ENCODE peak calls at places on chromosomes 11 and 22, in seven cellular contexts. N is PC-3; Q is IMR-90; G is adrenal gland; T is naive thymus-derived CD4-positive, alpha-beta T cell; V is lower lobe of right lung; Y is effector memory CD4-positive, alpha-beta T cell. H is an unnamed sample. For H3K4me1, the result is how much of the 10 kb centered on the place peaks cover.

GRCh38 chr22:50599816-50600454 is 658 bp upstream of the MAPK8IP2 start:
- DNase-seq in Y (peak), V (no peak), T (peak), N (peak), Q (no peak), G (peak), H (peak)

GRCh38 chr22:46233231-46233630 is 16.9 kb downstream of the CDPF1 start:
- DNase-seq in T (no peak), G (peak), V (no peak), Y (no peak), N (peak), Q (peak), H (no peak)

GRCh38 chr11:120883404-120884135 is 140.3 kb upstream of the TBCEL start:
- DNase-seq in T (no peak), G (peak), Q (peak), N (peak), Y (no peak), V (no peak), H (no peak)

GRCh38 chr22:41873391-41873790 is 40.5 kb downstream of the SREBF2 start:
- DNase-seq in G (peak), Y (no peak), T (no peak), Q (no peak), V (no peak), N (no peak), H (peak)

GRCh38 chr22:17098379-17098819 is 13.6 kb downstream of the IL17RA start:
- DNase-seq in Q (no peak), N (no peak), V (peak), Y (no peak), G (no peak), T (no peak), H (peak)

GRCh38 chr11:118883368-118884071 is at the start of gene CXCR5:
- DNase-seq in N (no peak), Q (peak), Y (no peak), V (no peak), G (peak), T (no peak), H (peak)

GRCh38 chr11:62438641-62439040 is 19.8 kb downstream of the SCGB1A1 start:
- DNase-seq in T (no peak), N (no peak), Y (no peak), V (no peak), Q (no peak), G (no peak), H (no peak)

GRCh38 chr11:128226106-128226716 is 361.1 kb downstream of the ETS1 start:
- DNase-seq in T (no peak), N (no peak), V (no peak), Q (no peak), Y (no peak), G (no peak), H (no peak)

GRCh38 chr22:47192106-47192650 is 429.7 kb downstream of the TBC1D22A start:
- DNase-seq in T (peak), G (no peak), Q (no peak), N (no peak), Y (no peak), V (peak), H (no peak)

GRCh38 chr11:33366918-33367317 is 109.7 kb downstream of the HIPK3 start:
- DNase-seq in Y (no peak), G (no peak), V (no peak), Q (no peak), T (no peak), N (no peak), H (no peak)

GRCh38 chr22:22144858-22145257 is 99.7 kb upstream of the VPREB1 start:
- DNase-seq in T (no peak), Y (no peak), N (peak), Q (peak), G (no peak), V (no peak), H (no peak)

GRCh38 chr11:119741369-119742262 is 12.6 kb upstream of the NECTIN1 start:
- DNase-seq in Y (peak), V (peak), Q (no peak), G (peak), T (peak), N (peak), H (peak)

GRCh38 chr11:5364214-5364613 is 12.9 kb downstream of the OR51B6 start:
- DNase-seq in Q (peak), G (no peak), T (no peak), N (no peak), Y (no peak), V (no peak), H (no peak)

GRCh38 chr11:57353461-57354251 is 15.5 kb downstream of the P2RX3 start:
- DNase-seq in N (no peak), Y (no peak), V (no peak), T (no peak), G (no peak), Q (no peak), H (no peak)

GRCh38 chr11:125375146-125375545 is 120.9 kb downstream of the FEZ1 start:
- DNase-seq in Y (no peak), Q (no peak), G (no peak), N (no peak), T (no peak), V (no peak), H (no peak)

DNA sequence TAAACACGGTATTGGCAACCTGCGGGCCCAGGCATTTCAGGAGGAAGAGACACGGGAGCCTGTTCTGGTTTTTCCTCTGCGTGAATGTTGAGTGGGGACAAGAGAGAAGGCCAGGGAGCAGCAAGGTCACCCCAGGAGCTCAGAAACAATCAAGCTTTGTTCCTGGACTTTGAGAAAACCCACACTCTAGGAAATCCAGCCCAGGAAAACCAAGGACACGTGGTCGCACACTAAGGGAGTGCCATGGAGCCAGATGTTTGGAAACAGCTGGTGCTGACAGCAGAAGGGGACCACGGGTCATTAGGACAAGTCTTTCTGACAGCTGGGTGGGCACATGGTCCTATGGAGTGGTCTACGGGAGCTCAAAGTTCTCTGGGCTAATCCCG is 44.1 kb downstream of the MYH9 start:
- DNase-seq in V (no peak), N (no peak), Y (no peak), T (no peak), Q (no peak), G (no peak), H (no peak)
- H3K4me1 ChIP-seq in V (half or more), N (under half), Y (under half), T (half or more), Q (under half), G (under half), H (half or more)

GRCh38 chr11:84250834-84251613 is 964.9 kb upstream of the CCDC90B start:
- DNase-seq in Y (no peak), G (no peak), V (no peak), N (no peak), Q (no peak), T (no peak), H (no peak)
- H3K27ac ChIP-seq in Y (no peak), G (no peak), V (no peak), N (no peak), Q (no peak), T (no peak), H (no peak)

DNA sequence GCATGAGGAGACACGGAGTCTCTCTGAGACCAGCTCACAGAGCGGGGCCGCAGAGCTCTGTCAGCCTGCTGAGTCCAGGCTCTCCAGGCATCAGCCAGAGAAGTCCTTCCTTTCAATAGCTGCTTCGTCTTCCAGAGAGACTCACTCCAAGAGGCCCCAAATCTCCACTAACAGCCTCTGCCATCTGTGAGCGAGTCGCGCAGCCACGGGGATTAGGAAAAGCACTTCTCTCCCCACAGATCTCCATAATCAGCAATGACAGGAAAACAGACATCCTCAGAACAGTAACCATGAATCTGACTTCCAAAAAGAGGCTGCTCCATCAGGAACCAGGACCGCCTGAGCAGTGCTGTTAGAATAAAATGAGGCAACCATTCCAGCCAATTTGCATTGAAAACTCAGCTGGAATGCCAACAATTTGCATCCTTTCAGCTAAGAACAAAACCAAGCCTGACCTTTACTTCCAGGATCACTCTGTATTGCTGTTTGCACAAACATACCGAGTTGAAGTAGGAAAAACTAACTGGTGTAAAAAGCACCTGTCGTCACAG is 65.4 kb downstream of the SMCO4 start:
- DNase-seq in Y (no peak), T (no peak), Q (peak), N (no peak), G (no peak), V (no peak), H (no peak)
- H3K4me3 ChIP-seq in Y (no peak), T (no peak), Q (no peak), N (no peak), G (no peak), V (no peak), H (no peak)

DNA sequence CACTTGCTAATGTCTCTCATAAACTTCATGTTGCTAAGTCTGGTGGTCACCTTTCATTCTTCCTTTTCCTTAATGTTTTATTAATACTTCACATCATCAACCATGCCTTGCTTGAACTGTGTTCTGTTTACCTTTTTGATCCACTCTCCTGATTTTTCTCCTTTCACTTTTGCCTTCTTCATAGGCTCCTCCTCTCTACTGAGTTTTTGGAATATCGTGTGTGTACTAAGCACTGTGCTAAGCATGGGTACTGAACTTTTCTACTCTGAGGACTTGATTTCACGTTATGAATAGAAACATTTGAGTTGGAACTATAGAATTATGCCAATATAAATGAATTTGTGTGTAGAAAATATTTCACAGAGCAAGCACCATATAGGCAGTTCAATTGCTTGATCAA is 90.6 kb downstream of the ATM start:
- DNase-seq in T (no peak), N (no peak), V (no peak), Y (no peak), G (no peak), Q (no peak), H (no peak)
- H3K4me1 ChIP-seq in T (under half), N (under half), V (under half), Y (under half), G (under half), Q (under half), H (under half)

GRCh38 chr11:68053117-68053516 is 14.3 kb downstream of the TCIRG1 start:
- DNase-seq in Y (no peak), Q (no peak), T (no peak), N (no peak), G (peak), V (no peak), H (no peak)
- H3K27ac ChIP-seq in Y (no peak), Q (no peak), T (no peak), N (no peak), G (no peak), V (no peak), H (no peak)

GRCh38 chr11:14422814-14423182 is 63.8 kb upstream of the RRAS2 start:
- DNase-seq in G (no peak), N (no peak), V (no peak), Y (no peak), T (no peak), Q (no peak), H (no peak)
- H3K4me3 ChIP-seq in G (no peak), N (peak), V (no peak), Y (no peak), T (no peak), Q (no peak), H (no peak)

GRCh38 chr11:96254087-96254486 is 88.9 kb downstream of the MAML2 start:
- DNase-seq in Y (no peak), N (no peak), V (no peak), G (peak), T (peak), Q (peak), H (peak)
- H3K4me1 ChIP-seq in Y (half or more), N (under half), V (half or more), G (under half), T (half or more), Q (under half), H (half or more)

GRCh38 chr11:65912840-65913239 is 6.0 kb downstream of the C11orf68 start:
- DNase-seq in Y (no peak), Q (peak), V (no peak), G (no peak), T (no peak), N (peak), H (no peak)
- H3K27ac ChIP-seq in Y (no peak), Q (peak), V (no peak), G (no peak), T (no peak), N (peak), H (no peak)

DNA sequence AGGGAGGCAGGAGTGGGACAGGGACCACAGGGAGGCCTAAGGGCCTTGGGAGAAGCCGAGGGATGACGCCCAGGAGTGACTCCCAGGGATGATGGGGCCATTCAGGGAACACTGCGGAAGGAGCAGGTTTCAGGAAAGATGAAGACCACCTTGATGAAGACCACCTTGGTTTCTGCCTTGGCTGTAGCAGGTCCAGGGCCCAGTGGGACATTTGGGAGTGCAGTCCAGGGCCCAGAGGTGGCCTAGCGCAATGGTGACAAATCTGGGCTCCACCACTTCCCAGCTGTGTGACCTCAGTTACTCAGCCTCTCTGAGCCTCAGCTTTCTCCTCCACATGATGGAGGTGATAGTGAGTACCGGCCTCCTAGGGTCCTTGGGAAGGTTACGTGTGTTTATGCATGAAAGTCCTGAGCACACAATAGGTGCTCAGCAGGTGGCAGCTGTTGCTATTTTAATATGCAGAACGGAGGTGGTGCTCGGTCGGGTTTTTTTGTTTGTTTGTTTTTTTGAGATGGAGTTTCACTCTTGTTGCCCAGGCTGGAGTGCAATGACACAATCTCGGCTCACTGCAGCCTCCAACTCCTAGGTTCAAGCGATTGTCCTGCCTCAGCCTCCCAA is 770 bp downstream of the TSGA10IP start:
- DNase-seq in V (no peak), N (no peak), T (no peak), Q (no peak), G (no peak), Y (no peak), H (no peak)
- H3K4me3 ChIP-seq in V (no peak), N (no peak), T (no peak), Q (no peak), G (no peak), Y (no peak), H (no peak)

GRCh38 chr22:24518228-24518627 is 23.1 kb downstream of the UPB1 start:
- DNase-seq in Q (no peak), N (no peak), T (no peak), G (no peak), V (no peak), Y (no peak), H (no peak)
- H3K4me1 ChIP-seq in Q (under half), N (under half), T (under half), G (under half), V (under half), Y (under half), H (under half)

H was measured in CD4-positive, alpha-beta memory T cell.